ENCODE peak calls at places on chromosomes 11 and 22, in seven cellular contexts. C is kidney epithelial cell, L is GM23248, P is colonic mucosa, D is psoas muscle, H is ovary, S is keratinocyte. Y is an unnamed sample.
A peak's percentile ranks its signal among the peaks of the same experiment; 100 is the strongest.

GRCh38 chr11:12050470-12050891 is 42.1 kb upstream of the DKK3 start:
- DNase-seq in C (no peak), L (no peak), P (no peak), D (no peak), H (no peak), S (no peak), Y (peak; percentile 87)

GRCh38 chr11:76074178-76075112 is 131.9 kb downstream of the WNT11 start:
- DNase-seq in C (no peak), L (peak; percentile 81), P (no peak), D (no peak), H (no peak), S (no peak), Y (peak; percentile 62)

GRCh38 chr11:125452125-125452470 is 44.0 kb downstream of the FEZ1 start:
- DNase-seq in C (no peak), L (no peak), P (no peak), D (no peak), H (no peak), S (no peak), Y (no peak)

GRCh38 chr22:33897621-33897910 is 22.7 kb downstream of the LARGE1 start:
- DNase-seq in C (no peak), L (no peak), P (no peak), D (no peak), H (no peak), S (no peak), Y (no peak)

GRCh38 chr11:27520226-27520625 is 13.7 kb upstream of the LIN7C start:
- DNase-seq in C (no peak), L (no peak), P (no peak), D (no peak), H (no peak), S (no peak), Y (no peak)

GRCh38 chr11:35892166-35892565 is 51.7 kb upstream of the LDLRAD3 start:
- DNase-seq in C (no peak), L (peak; percentile 1), P (no peak), D (no peak), H (no peak), S (no peak), Y (no peak)

GRCh38 chr11:86608251-86608799 is 64.1 kb downstream of the ME3 start:
- DNase-seq in C (no peak), L (peak; percentile 88), P (peak; percentile 78), D (peak; percentile 56), H (peak; percentile 82), S (peak; percentile 44), Y (peak; percentile 65)

GRCh38 chr11:47378011-47378835 is at the start of gene SPI1:
- DNase-seq in C (no peak), L (no peak), P (peak; percentile 49), D (peak; percentile 50), H (no peak), S (no peak), Y (no peak)

GRCh38 chr22:26480611-26480932 is 3.0 kb downstream of the HPS4 start:
- DNase-seq in C (no peak), L (no peak), P (no peak), D (no peak), H (no peak), S (no peak), Y (no peak)

GRCh38 chr11:13207665-13208594 is 69.7 kb upstream of the BMAL1 start:
- DNase-seq in C (peak; percentile 78), L (peak; percentile 93), P (peak; percentile 54), D (peak; percentile 19), H (peak; percentile 52), S (no peak), Y (no peak)

GRCh38 chr11:12046636-12047236 is 38.3 kb upstream of the DKK3 start:
- DNase-seq in C (no peak), L (no peak), P (no peak), D (no peak), H (no peak), S (no peak), Y (no peak)

GRCh38 chr22:46244771-46245170 is 5.3 kb downstream of the CDPF1 start:
- DNase-seq in C (no peak), L (no peak), P (no peak), D (no peak), H (peak; percentile 19), S (no peak), Y (no peak)

GRCh38 chr22:46250035-46250782 is at the start of gene CDPF1:
- DNase-seq in C (peak; percentile 39), L (peak; percentile 93), P (peak; percentile 93), D (peak; percentile 93), H (peak; percentile 87), S (peak; percentile 28), Y (peak; percentile 91)

GRCh38 chr22:46245515-46245914 is 4.6 kb downstream of the CDPF1 start:
- DNase-seq in C (no peak), L (no peak), P (no peak), D (peak; percentile 61), H (peak; percentile 40), S (no peak), Y (no peak)

GRCh38 chr22:46246178-46246577 is 3.9 kb downstream of the CDPF1 start:
- DNase-seq in C (no peak), L (no peak), P (no peak), D (no peak), H (no peak), S (no peak), Y (no peak)

GRCh38 chr22:46247443-46247975 is 2.6 kb downstream of the CDPF1 start:
- DNase-seq in C (no peak), L (no peak), P (no peak), D (no peak), H (no peak), S (no peak), Y (no peak)
- H3K4me3 ChIP-seq in C (no peak overlapping the region), L (no peak overlapping the region), P (no peak overlapping the region), D (no peak overlapping the region), H (no peak overlapping the region), S (no peak overlapping the region), Y (no peak overlapping the region)

DNA sequence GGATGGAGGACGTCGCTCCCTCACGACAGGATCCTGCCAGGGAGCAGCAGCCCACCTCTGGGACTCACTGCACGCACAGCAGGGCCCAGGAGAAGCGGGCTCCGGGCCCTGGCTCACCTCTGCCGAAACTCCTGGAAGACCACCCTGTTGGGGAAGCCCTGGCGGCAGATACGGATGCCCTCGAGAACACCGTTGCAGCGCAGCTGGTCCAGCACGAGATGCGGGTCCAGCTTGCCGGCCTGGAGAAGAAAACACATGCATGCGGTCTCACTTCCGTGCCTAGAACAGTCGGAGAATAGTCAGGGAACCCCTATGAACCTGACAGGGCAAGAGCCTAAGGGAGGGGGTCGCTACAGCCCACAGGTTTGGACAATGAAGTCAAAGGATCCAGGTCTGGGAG is 52.9 kb downstream of the APOL1 start:
- DNase-seq in C (no peak), L (no peak), P (no peak), D (no peak), H (no peak), S (no peak), Y (no peak)
- H3K36me3 ChIP-seq in C (peaks cover 24% of the 10 kb centered on the region), L (peaks cover 93% of the 10 kb centered on the region), P (peaks cover 77% of the 10 kb centered on the region), D (peaks cover 16% of the 10 kb centered on the region), H (no peaks in the 10 kb centered on the region), S (peaks cover 79% of the 10 kb centered on the region), Y (peaks cover 98% of the 10 kb centered on the region)

GRCh38 chr11:61556621-61557020 is 24.3 kb downstream of the SYT7 start:
- DNase-seq in C (no peak), L (no peak), P (no peak), D (no peak), H (no peak), S (no peak), Y (no peak)
- H3K27me3 ChIP-seq in C (peaks cover 85% of the 10 kb centered on the region), L (peaks cover 19% of the 10 kb centered on the region), P (peaks cover 20% of the 10 kb centered on the region), D (peaks cover 55% of the 10 kb centered on the region), H (no peaks in the 10 kb centered on the region), S (peaks cover 50% of the 10 kb centered on the region), Y (no peaks in the 10 kb centered on the region)

DNA sequence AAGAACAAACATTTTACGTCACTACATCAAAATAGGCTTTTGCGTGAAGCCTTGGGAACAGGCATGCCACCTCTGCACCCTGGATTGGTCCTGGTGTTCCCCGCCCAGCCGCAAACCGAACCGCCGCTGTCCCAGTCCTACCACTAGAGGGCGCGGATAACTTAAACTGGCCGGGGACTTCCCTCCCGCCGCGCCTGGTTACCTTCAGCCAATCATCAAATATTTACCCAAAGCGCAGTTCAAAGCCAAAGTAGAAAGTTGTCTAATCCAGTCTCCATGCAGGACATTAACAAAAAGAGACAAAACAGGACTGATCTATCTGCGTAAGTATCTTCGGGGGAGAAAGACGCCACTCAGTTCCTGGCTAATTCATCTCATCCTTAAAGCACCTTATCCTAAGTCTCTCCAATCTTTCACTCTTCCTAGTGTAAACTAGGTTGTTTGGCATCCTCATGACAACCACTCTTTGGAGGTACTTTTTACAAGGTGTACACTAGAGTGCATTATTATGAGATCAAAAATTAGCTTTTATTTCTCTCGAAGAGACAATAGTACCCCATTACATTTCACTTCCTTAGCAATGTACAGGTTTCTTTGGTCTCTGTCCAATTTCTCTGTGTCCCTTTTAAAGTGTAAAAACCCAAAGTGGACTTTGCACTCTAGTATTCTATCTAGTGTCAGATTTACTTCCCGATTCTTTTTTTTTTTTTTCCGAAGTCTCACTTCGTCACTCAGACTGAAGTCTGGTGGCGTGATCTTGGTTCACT is 3.9 kb upstream of the CRY2 start:
- DNase-seq in C (no peak), L (peak; percentile 96), P (peak; percentile 96), D (peak; percentile 89), H (peak; percentile 88), S (peak; percentile 23), Y (peak; percentile 78)
- H3K4me3 ChIP-seq in C (no peak overlapping the region), L (peak overlapping the region; percentile 32), P (no peak overlapping the region), D (peak overlapping the region; percentile 29), H (no peak overlapping the region), S (no peak overlapping the region), Y (no peak overlapping the region)

GRCh38 chr11:69644962-69645675 is 4.2 kb downstream of the CCND1 start:
- DNase-seq in C (no peak), L (peak; percentile 30), P (no peak), D (no peak), H (no peak), S (no peak), Y (no peak)
- H3K36me3 ChIP-seq in C (peaks cover 5% of the 10 kb centered on the region), L (peaks cover 52% of the 10 kb centered on the region), P (no peaks in the 10 kb centered on the region), D (no peaks in the 10 kb centered on the region), H (no peaks in the 10 kb centered on the region), S (peaks cover 40% of the 10 kb centered on the region), Y (peaks cover 82% of the 10 kb centered on the region)

GRCh38 chr11:110169738-110170137 is 76.5 kb downstream of the ZC3H12C start:
- DNase-seq in C (no peak), L (no peak), P (no peak), D (no peak), H (no peak), S (no peak), Y (no peak)

GRCh38 chr11:110174645-110175310 is 81.6 kb downstream of the ZC3H12C start:
- DNase-seq in C (no peak), L (peak; percentile 68), P (no peak), D (no peak), H (no peak), S (no peak), Y (no peak)

GRCh38 chr11:110173775-110174644 is 80.8 kb downstream of the ZC3H12C start:
- DNase-seq in C (peak; percentile 56), L (peak; percentile 70), P (peak; percentile 68), D (peak; percentile 57), H (peak; percentile 75), S (peak; percentile 30), Y (peak; percentile 47)

GRCh38 chr11:110176366-110177056 is 83.3 kb downstream of the ZC3H12C start:
- DNase-seq in C (no peak), L (peak; percentile 46), P (no peak), D (no peak), H (no peak), S (no peak), Y (no peak)

DNA sequence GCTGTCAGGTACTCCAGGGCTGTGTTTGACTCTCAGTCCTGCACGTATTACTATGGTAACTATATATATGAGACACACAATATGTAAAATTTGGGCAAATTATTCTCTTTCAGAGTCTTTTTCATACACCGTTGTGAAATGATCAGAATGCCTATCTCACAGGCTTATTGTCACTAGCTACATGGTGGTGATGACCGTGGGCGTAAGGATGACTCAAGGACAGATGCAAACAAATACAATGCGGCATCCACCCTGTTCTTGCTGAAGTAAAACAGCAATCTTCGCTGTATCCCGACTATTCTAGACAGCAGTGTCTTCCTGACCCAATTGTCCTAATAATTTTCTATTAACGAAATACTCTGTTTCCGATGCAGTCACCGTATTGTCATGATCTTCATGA is 79.5 kb downstream of the ZC3H12C start:
- DNase-seq in C (no peak), L (peak; percentile 17), P (no peak), D (no peak), H (no peak), S (no peak), Y (no peak)
- H3K27me3 ChIP-seq in C (no peaks in the 10 kb centered on the region), L (no peaks in the 10 kb centered on the region), P (no peaks in the 10 kb centered on the region), D (no peaks in the 10 kb centered on the region), H (no peaks in the 10 kb centered on the region), S (no peaks in the 10 kb centered on the region), Y (no peaks in the 10 kb centered on the region)